ENCODE peak calls at places on chromosome 15, in four cellular contexts. N is H9; A is hepatocyte; P is CD4-positive, CD25-positive, alpha-beta regulatory T cell. T is an unnamed sample.

GRCh38 chr15:22231603-22232002 is 151.3 kb downstream of the OR4M2 start:
- DNase-seq in N (no peak), A (no peak), P (no peak), T (no peak)

GRCh38 chr15:48370460-48370859 is 39.2 kb downstream of the DUT start:
- DNase-seq in N (no peak), A (no peak), P (no peak), T (no peak)

GRCh38 chr15:88454867-88455810 is 12.0 kb downstream of the MRPL46 start:
- DNase-seq in N (peak; percentile 85), A (peak; percentile 93), P (no peak), T (no peak)

GRCh38 chr15:96349034-96349932 is 18.8 kb downstream of the NR2F2 start:
- DNase-seq in N (no peak), A (no peak), P (no peak), T (no peak)

GRCh38 chr15:70524470-70524869 is 238.9 kb downstream of the UACA start:
- DNase-seq in N (peak; percentile 17), A (no peak), P (no peak), T (no peak)

GRCh38 chr15:29103825-29104565 is 165.6 kb downstream of the NSMCE3 start:
- DNase-seq in N (peak; percentile 91), A (peak; percentile 91), P (no peak), T (peak; percentile 46)

GRCh38 chr15:71812966-71813722 is 2.8 kb downstream of the NR2E3 start:
- DNase-seq in N (no peak), A (no peak), P (no peak), T (no peak)

GRCh38 chr15:87672309-87672897 is 584.1 kb downstream of the NTRK3 start:
- DNase-seq in N (peak; percentile 40), A (peak; percentile 50), P (no peak), T (no peak)

GRCh38 chr15:57205027-57205855 is 171.1 kb upstream of the CGNL1 start:
- DNase-seq in N (no peak), A (no peak), P (no peak), T (no peak)

GRCh38 chr15:67267951-67268941 is 13.7 kb downstream of the IQCH start:
- DNase-seq in N (no peak), A (no peak), P (no peak), T (no peak)

GRCh38 chr15:79028411-79028964 is 62.1 kb downstream of the RASGRF1 start:
- DNase-seq in N (peak; percentile 67), A (peak; percentile 64), P (no peak), T (no peak)

GRCh38 chr15:69314736-69315135 is 16.0 kb downstream of the PAQR5 start:
- DNase-seq in N (no peak), A (no peak), P (no peak), T (no peak)

GRCh38 chr15:65949482-65949881 is 80.2 kb downstream of the RAB11A start:
- DNase-seq in N (no peak), A (no peak), P (no peak), T (no peak)

GRCh38 chr15:69410290-69410874 is 3.8 kb upstream of the KIF23 start:
- DNase-seq in N (peak; percentile 51), A (no peak), P (no peak), T (no peak)

GRCh38 chr15:58918239-58918638 is 15.2 kb downstream of the SLTM start:
- DNase-seq in N (no peak), A (no peak), P (no peak), T (no peak)

GRCh38 chr15:40893733-40894688 is at the start of gene VPS18:
- DNase-seq in N (peak; percentile 98), A (peak; percentile 99), P (peak; percentile 98), T (peak; percentile 98)

GRCh38 chr15:40894689-40895308 is 549 bp downstream of the VPS18 start:
- DNase-seq in N (peak; percentile 81), A (peak; percentile 86), P (peak; percentile 52), T (peak; percentile 42)

GRCh38 chr15:40893019-40893723 is 1.1 kb upstream of the VPS18 start:
- DNase-seq in N (peak; percentile 32), A (no peak), P (no peak), T (no peak)

GRCh38 chr15:40892449-40893012 is 1.7 kb upstream of the VPS18 start:
- DNase-seq in N (no peak), A (no peak), P (no peak), T (no peak)

GRCh38 chr15:40891810-40892448 is 2.3 kb upstream of the VPS18 start:
- DNase-seq in N (peak; percentile 63), A (peak; percentile 81), P (no peak), T (no peak)
- H3K9me3 ChIP-seq in N (no peaks in the 10 kb centered on the region), A (no peaks in the 10 kb centered on the region), P (no peaks in the 10 kb centered on the region), T (no peaks in the 10 kb centered on the region)

GRCh38 chr15:25236143-25236860 is 202.5 kb downstream of the UBE3A start:
- DNase-seq in N (no peak), A (no peak), P (no peak), T (no peak)
- H3K9me3 ChIP-seq in N (peaks cover 78% of the 10 kb centered on the region), A (no peaks in the 10 kb centered on the region), P (peaks cover 62% of the 10 kb centered on the region), T (no peaks in the 10 kb centered on the region)

GRCh38 chr15:25224396-25224795 is 214.4 kb downstream of the UBE3A start:
- DNase-seq in N (no peak), A (no peak), P (no peak), T (no peak)

GRCh38 chr15:25226360-25226759 is 212.5 kb downstream of the UBE3A start:
- DNase-seq in N (no peak), A (no peak), P (no peak), T (no peak)

DNA sequence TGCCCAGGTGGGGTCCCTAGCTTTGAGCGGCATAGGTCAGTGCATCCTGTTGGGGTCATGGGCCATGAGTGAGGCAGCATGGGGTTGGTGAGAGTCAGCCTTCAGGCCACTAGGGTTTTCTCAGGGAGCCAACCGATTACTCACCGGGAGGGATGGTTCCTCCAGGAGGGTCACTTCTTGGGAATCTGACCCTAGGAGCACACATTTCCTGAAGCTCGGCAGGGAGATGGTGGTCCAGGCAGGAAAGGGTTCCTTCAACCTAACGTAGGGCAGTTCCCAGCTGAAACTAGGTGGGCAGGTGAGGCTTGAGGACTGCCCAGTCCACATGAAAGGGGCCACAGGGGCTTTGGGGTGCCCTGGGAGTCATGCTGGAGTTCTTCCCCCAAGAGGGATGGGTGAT is 218.0 kb downstream of the UBE3A start:
- DNase-seq in N (no peak), A (no peak), P (no peak), T (no peak)
- H3K9me3 ChIP-seq in N (peaks cover 81% of the 10 kb centered on the region), A (no peaks in the 10 kb centered on the region), P (peaks cover 55% of the 10 kb centered on the region), T (no peaks in the 10 kb centered on the region)

GRCh38 chr15:27730878-27731277 is 368.2 kb downstream of the OCA2 start:
- DNase-seq in N (no peak), A (no peak), P (no peak), T (no peak)
- H3K9me3 ChIP-seq in N (no peaks in the 10 kb centered on the region), A (peaks cover 6% of the 10 kb centered on the region), P (peaks cover 12% of the 10 kb centered on the region), T (no peaks in the 10 kb centered on the region)

GRCh38 chr15:61639491-61639890 is 410.4 kb upstream of the RORA start:
- DNase-seq in N (no peak), A (no peak), P (no peak), T (no peak)

GRCh38 chr15:61640751-61641150 is 411.6 kb upstream of the RORA start:
- DNase-seq in N (no peak), A (no peak), P (no peak), T (no peak)

GRCh38 chr15:61641645-61642044 is 412.5 kb upstream of the RORA start:
- DNase-seq in N (no peak), A (no peak), P (no peak), T (no peak)

GRCh38 chr15:61644550-61644949 is 415.4 kb upstream of the RORA start:
- DNase-seq in N (no peak), A (no peak), P (no peak), T (no peak)
- H3K9me3 ChIP-seq in N (no peaks in the 10 kb centered on the region), A (no peaks in the 10 kb centered on the region), P (no peaks in the 10 kb centered on the region), T (no peaks in the 10 kb centered on the region)

DNA sequence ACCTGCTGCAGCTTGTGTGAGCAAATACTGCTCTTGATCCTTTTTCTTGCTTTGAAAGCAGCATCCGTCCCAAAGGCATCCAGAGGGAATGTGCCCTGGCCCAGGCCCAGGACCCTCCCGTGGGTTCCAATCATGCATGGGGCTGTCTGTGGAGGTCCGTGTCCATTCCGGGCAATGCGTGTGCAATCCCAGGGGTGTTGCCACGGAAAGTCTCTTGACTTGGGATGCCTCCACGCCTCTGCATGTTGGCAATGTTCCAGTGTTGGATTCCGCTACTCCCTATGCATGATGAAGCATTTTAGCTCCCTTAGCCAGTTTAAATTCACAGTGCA is 105.7 kb downstream of the SNRPN start:
- DNase-seq in N (peak; percentile 18), A (no peak), P (no peak), T (no peak)
- H3K9me3 ChIP-seq in N (peaks cover 96% of the 10 kb centered on the region), A (peaks cover 72% of the 10 kb centered on the region), P (peaks cover 100% of the 10 kb centered on the region), T (peaks cover 56% of the 10 kb centered on the region)

GRCh38 chr15:99584081-99584600 is 18.4 kb downstream of the MEF2A start:
- DNase-seq in N (no peak), A (no peak), P (no peak), T (no peak)
- H3K9me3 ChIP-seq in N (no peaks in the 10 kb centered on the region), A (no peaks in the 10 kb centered on the region), P (no peaks in the 10 kb centered on the region), T (no peaks in the 10 kb centered on the region)

GRCh38 chr15:100277087-100277855 is 64.5 kb downstream of the ADAMTS17 start:
- DNase-seq in N (no peak), A (no peak), P (no peak), T (no peak)
- H3K9me3 ChIP-seq in N (no peaks in the 10 kb centered on the region), A (peaks cover 5% of the 10 kb centered on the region), P (peaks cover 13% of the 10 kb centered on the region), T (peaks cover 1% of the 10 kb centered on the region)

T was measured in T-helper 17 cell.